ENCODE peak calls at places on chromosomes 7 and 10, in five cellular contexts. One of them, this sample, is unnamed.

GRCh38 chr10:89283174-89283987 is 18.5 kb upstream of the IFIT2 start:
- DNase-seq in Calu3: no peak
- DNase-seq in coronary artery: no peak
- DNase-seq in MCF 10A: no peak
- DNase-seq in CD4-positive, alpha-beta T cell: no peak
- DNase-seq in this sample: no peak

GRCh38 chr7:31735991-31736982 is 49.3 kb downstream of the PPP1R17 start:
- DNase-seq in coronary artery: no peak
- DNase-seq in Calu3: peak
- DNase-seq in CD4-positive, alpha-beta T cell: no peak
- DNase-seq in MCF 10A: peak
- DNase-seq in this sample: peak

GRCh38 chr7:125561006-125561405 is 631.4 kb upstream of the POT1 start:
- DNase-seq in Calu3: no peak
- DNase-seq in MCF 10A: no peak
- DNase-seq in coronary artery: no peak
- DNase-seq in CD4-positive, alpha-beta T cell: no peak
- DNase-seq in this sample: no peak

GRCh38 chr10:73653701-73654100 is 2.1 kb downstream of the SYNPO2L start:
- DNase-seq in coronary artery: no peak
- DNase-seq in Calu3: no peak
- DNase-seq in MCF 10A: peak
- DNase-seq in CD4-positive, alpha-beta T cell: no peak
- DNase-seq in this sample: no peak

GRCh38 chr7:140904081-140904480 is 20.6 kb downstream of the BRAF start:
- DNase-seq in MCF 10A: peak
- DNase-seq in Calu3: no peak
- DNase-seq in coronary artery: no peak
- DNase-seq in CD4-positive, alpha-beta T cell: no peak
- DNase-seq in this sample: no peak

GRCh38 chr7:101757879-101758278 is 59.5 kb upstream of the CUX1 start:
- DNase-seq in CD4-positive, alpha-beta T cell: no peak
- DNase-seq in Calu3: no peak
- DNase-seq in coronary artery: no peak
- DNase-seq in MCF 10A: no peak
- DNase-seq in this sample: no peak

GRCh38 chr7:25186436-25186835 is 41.9 kb downstream of the NPVF start:
- DNase-seq in MCF 10A: no peak
- DNase-seq in coronary artery: no peak
- DNase-seq in Calu3: no peak
- DNase-seq in CD4-positive, alpha-beta T cell: no peak
- DNase-seq in this sample: no peak

GRCh38 chr10:44400553-44400952 is 15.7 kb upstream of the CXCL12 start:
- DNase-seq in coronary artery: no peak
- DNase-seq in Calu3: no peak
- DNase-seq in CD4-positive, alpha-beta T cell: no peak
- DNase-seq in MCF 10A: no peak
- DNase-seq in this sample: no peak

GRCh38 chr10:98457762-98458161 is 11.0 kb upstream of the HPS1 start:
- DNase-seq in Calu3: no peak
- DNase-seq in CD4-positive, alpha-beta T cell: no peak
- DNase-seq in MCF 10A: no peak
- DNase-seq in coronary artery: no peak
- DNase-seq in this sample: no peak

GRCh38 chr10:3533296-3533695 is 251.7 kb downstream of the KLF6 start:
- DNase-seq in coronary artery: no peak
- DNase-seq in MCF 10A: no peak
- DNase-seq in CD4-positive, alpha-beta T cell: no peak
- DNase-seq in Calu3: no peak
- DNase-seq in this sample: peak

GRCh38 chr7:106369349-106369748 is 84.6 kb upstream of the NAMPT start:
- DNase-seq in coronary artery: no peak
- DNase-seq in MCF 10A: peak
- DNase-seq in Calu3: no peak
- DNase-seq in CD4-positive, alpha-beta T cell: no peak
- DNase-seq in this sample: no peak

GRCh38 chr7:121521681-121522405 is 125.7 kb upstream of the FAM3C start:
- DNase-seq in MCF 10A: no peak
- DNase-seq in Calu3: no peak
- DNase-seq in coronary artery: no peak
- DNase-seq in CD4-positive, alpha-beta T cell: no peak
- DNase-seq in this sample: no peak

GRCh38 chr7:41581041-41581440 is 121.8 kb downstream of the INHBA start:
- DNase-seq in coronary artery: no peak
- DNase-seq in Calu3: no peak
- DNase-seq in MCF 10A: no peak
- DNase-seq in CD4-positive, alpha-beta T cell: no peak
- DNase-seq in this sample: no peak

GRCh38 chr10:132647424-132647823 is 109.8 kb downstream of the INPP5A start:
- DNase-seq in MCF 10A: no peak
- DNase-seq in Calu3: no peak
- DNase-seq in CD4-positive, alpha-beta T cell: no peak
- DNase-seq in coronary artery: no peak
- DNase-seq in this sample: no peak

GRCh38 chr7:131507592-131508331 is 48.7 kb downstream of the PODXL start:
- DNase-seq in MCF 10A: peak
- DNase-seq in CD4-positive, alpha-beta T cell: peak
- DNase-seq in Calu3: peak
- DNase-seq in coronary artery: no peak
- DNase-seq in this sample: peak

GRCh38 chr10:80536361-80536835 is 1.3 kb upstream of the SH2D4B start:
- DNase-seq in coronary artery: no peak
- DNase-seq in Calu3: no peak
- DNase-seq in MCF 10A: no peak
- DNase-seq in CD4-positive, alpha-beta T cell: no peak
- DNase-seq in this sample: peak

DNA sequence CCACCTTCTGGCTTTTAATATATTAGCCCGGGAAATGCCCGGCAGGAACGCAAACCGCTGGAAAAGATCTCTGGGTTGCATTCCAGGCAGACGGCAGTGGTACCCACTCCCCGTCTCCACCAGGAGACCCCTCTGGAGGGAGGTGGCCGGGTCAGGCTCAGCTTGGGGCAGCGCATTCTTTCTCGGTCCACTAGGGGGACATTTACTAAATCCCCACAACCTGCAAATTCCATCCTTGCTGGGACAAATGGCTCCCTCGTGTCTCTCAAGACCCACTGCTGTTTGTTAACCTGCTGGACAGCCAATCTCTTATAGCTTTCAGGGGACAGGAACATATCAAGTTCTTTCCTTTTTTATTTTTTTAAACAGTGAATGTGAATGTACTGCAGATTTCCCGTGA is 45.8 kb upstream of the CARD11 start:
- DNase-seq in CD4-positive, alpha-beta T cell: no peak
- DNase-seq in MCF 10A: peak
- DNase-seq in coronary artery: no peak
- DNase-seq in Calu3: peak
- DNase-seq in this sample: no peak
- TF ChIP-seq CTCF in CD4-positive, alpha-beta T cell: peak
- TF ChIP-seq CTCF in MCF 10A: peak
- TF ChIP-seq CTCF in coronary artery: no peak
- TF ChIP-seq CTCF in Calu3: peak
- TF ChIP-seq CTCF in this sample: peak

DNA sequence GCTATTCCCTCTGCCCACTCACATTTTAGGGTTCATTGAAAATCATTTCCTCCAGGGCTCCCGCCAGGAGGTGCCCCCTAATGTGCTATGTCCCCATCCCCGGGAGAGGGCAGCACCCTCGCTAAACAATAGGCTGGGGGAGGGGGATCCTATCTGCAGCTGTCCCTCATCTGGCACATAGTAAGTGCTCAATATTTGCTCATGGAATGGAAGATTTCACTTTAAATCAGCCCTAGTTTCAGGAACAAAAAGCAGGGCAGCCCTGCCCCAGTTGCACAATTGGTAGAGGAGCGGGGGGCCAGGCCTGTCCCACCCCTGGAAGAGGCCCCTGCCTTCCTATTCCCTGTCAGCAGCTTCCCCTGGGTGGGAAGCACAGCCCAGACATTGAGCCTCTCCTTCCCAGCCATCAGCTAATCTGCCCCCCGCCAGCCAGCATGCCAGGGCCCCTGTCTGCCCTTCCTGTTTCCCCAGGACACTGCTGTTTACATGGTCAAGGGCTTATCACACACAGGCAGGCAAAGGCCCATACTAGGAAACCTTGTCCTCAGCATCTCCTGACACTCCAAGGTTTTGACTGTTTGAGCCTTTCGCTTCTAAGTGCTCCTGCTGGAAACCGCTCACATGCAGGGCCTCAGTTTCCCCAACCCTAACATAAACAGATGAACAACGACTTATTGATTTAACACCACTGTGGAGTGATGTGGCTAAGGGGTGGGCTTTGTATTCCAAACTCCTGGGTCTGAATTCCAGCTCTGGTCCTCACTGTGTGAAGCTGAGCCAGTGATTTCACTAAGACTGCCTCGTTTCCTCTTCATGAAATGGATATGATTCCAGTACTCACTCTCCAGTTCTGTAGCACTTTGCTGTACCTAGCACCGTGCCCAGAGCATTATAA is 130.7 kb upstream of the ZMIZ1 start:
- DNase-seq in Calu3: peak
- DNase-seq in MCF 10A: no peak
- DNase-seq in coronary artery: no peak
- DNase-seq in CD4-positive, alpha-beta T cell: no peak
- DNase-seq in this sample: no peak
- TF ChIP-seq CTCF in Calu3: no peak
- TF ChIP-seq CTCF in MCF 10A: no peak
- TF ChIP-seq CTCF in coronary artery: no peak
- TF ChIP-seq CTCF in CD4-positive, alpha-beta T cell: no peak
- TF ChIP-seq CTCF in this sample: no peak

GRCh38 chr10:90777614-90778013 is 80.2 kb downstream of the HTR7 start:
- DNase-seq in CD4-positive, alpha-beta T cell: no peak
- DNase-seq in coronary artery: no peak
- DNase-seq in MCF 10A: no peak
- DNase-seq in Calu3: no peak
- DNase-seq in this sample: no peak

GRCh38 chr10:90780488-90780887 is 77.4 kb downstream of the HTR7 start:
- DNase-seq in Calu3: no peak
- DNase-seq in coronary artery: no peak
- DNase-seq in MCF 10A: no peak
- DNase-seq in CD4-positive, alpha-beta T cell: no peak
- DNase-seq in this sample: no peak

GRCh38 chr10:90775351-90776028 is 82.3 kb downstream of the HTR7 start:
- DNase-seq in MCF 10A: no peak
- DNase-seq in CD4-positive, alpha-beta T cell: no peak
- DNase-seq in coronary artery: no peak
- DNase-seq in Calu3: no peak
- DNase-seq in this sample: no peak

GRCh38 chr10:90779573-90779972 is 78.3 kb downstream of the HTR7 start:
- DNase-seq in coronary artery: no peak
- DNase-seq in CD4-positive, alpha-beta T cell: no peak
- DNase-seq in Calu3: no peak
- DNase-seq in MCF 10A: peak
- DNase-seq in this sample: no peak
- TF ChIP-seq CTCF in coronary artery: no peak
- TF ChIP-seq CTCF in CD4-positive, alpha-beta T cell: no peak
- TF ChIP-seq CTCF in Calu3: no peak
- TF ChIP-seq CTCF in MCF 10A: peak
- TF ChIP-seq CTCF in this sample: peak

GRCh38 chr7:103766630-103767029 is 222.8 kb downstream of the RELN start:
- DNase-seq in Calu3: no peak
- DNase-seq in CD4-positive, alpha-beta T cell: no peak
- DNase-seq in coronary artery: no peak
- DNase-seq in MCF 10A: no peak
- DNase-seq in this sample: no peak
- TF ChIP-seq CTCF in Calu3: no peak
- TF ChIP-seq CTCF in CD4-positive, alpha-beta T cell: no peak
- TF ChIP-seq CTCF in coronary artery: no peak
- TF ChIP-seq CTCF in MCF 10A: no peak
- TF ChIP-seq CTCF in this sample: no peak

GRCh38 chr7:122550545-122550944 is 148.4 kb downstream of the RNF133 start:
- DNase-seq in MCF 10A: no peak
- DNase-seq in coronary artery: no peak
- DNase-seq in CD4-positive, alpha-beta T cell: no peak
- DNase-seq in Calu3: no peak
- DNase-seq in this sample: no peak
- TF ChIP-seq CTCF in MCF 10A: no peak
- TF ChIP-seq CTCF in coronary artery: no peak
- TF ChIP-seq CTCF in CD4-positive, alpha-beta T cell: no peak
- TF ChIP-seq CTCF in Calu3: no peak
- TF ChIP-seq CTCF in this sample: peak

DNA sequence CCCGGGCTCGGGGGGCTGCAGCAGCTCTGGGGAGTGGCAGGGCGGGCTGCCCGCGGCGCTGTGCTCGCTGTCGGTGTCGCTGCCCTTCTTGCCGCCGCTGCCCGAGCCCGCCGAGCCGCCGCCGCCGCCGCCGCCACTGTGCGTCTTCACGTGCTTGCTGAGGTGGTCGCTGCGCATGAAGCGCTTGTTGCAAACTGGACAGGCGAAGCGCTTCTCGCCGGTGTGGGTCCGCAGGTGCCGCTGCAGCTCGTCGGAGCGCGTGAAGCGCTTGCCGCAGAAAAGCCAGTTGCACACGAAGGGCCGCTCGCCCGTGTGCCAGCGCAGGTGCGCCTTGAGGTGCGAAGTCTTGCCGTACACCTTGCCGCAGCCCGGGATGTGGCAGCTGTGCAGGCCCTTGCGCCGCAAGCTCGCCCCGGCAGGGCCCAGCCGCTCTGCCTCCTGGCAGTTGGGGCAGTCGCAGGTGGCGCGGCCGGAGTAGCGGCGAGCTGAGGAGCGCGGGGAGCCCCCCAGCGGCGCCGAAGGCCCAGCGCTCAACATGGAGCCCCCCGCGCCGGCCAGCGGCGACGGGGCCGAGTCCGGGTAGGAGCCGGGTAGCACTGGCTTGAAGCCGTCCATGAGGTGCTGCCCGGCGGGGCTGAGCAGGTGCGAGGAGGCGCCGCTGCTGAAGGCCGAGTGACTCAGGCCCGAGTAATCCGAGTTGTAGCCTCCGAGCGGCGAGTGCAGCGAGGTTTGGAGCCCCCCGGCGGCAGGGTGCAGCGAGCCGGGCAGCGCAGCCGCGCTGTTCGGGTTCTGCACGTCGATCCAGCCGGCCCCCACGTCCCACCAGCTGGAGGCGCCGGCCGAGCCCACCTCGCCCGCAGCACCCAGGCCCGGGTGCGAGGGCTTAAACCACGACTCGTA is 2.1 kb downstream of the SP8 start:
- DNase-seq in coronary artery: no peak
- DNase-seq in MCF 10A: peak
- DNase-seq in CD4-positive, alpha-beta T cell: no peak
- DNase-seq in Calu3: peak
- DNase-seq in this sample: peak
- TF ChIP-seq CTCF in coronary artery: no peak
- TF ChIP-seq CTCF in MCF 10A: no peak
- TF ChIP-seq CTCF in CD4-positive, alpha-beta T cell: no peak
- TF ChIP-seq CTCF in Calu3: no peak
- TF ChIP-seq CTCF in this sample: peak

GRCh38 chr7:1345796-1346532 is 113.3 kb downstream of the UNCX start:
- DNase-seq in Calu3: no peak
- DNase-seq in MCF 10A: no peak
- DNase-seq in coronary artery: no peak
- DNase-seq in CD4-positive, alpha-beta T cell: no peak
- DNase-seq in this sample: no peak
- TF ChIP-seq CTCF in Calu3: no peak
- TF ChIP-seq CTCF in MCF 10A: no peak
- TF ChIP-seq CTCF in coronary artery: no peak
- TF ChIP-seq CTCF in CD4-positive, alpha-beta T cell: no peak
- TF ChIP-seq CTCF in this sample: no peak

GRCh38 chr7:133358728-133359127 is 105.8 kb downstream of the EXOC4 start:
- DNase-seq in Calu3: no peak
- DNase-seq in MCF 10A: no peak
- DNase-seq in coronary artery: no peak
- DNase-seq in CD4-positive, alpha-beta T cell: no peak
- DNase-seq in this sample: no peak
- TF ChIP-seq CTCF in Calu3: no peak
- TF ChIP-seq CTCF in MCF 10A: no peak
- TF ChIP-seq CTCF in coronary artery: no peak
- TF ChIP-seq CTCF in CD4-positive, alpha-beta T cell: no peak
- TF ChIP-seq CTCF in this sample: no peak

This sample was measured in type B pancreatic cell.